ENCODE peak calls at places on chromosomes 4 and X, in ten cellular contexts. Y is EH; J is stimulated activated effector memory CD8-positive, alpha-beta T cell treated with anti-CD3 and anti-CD28 coated beads, Interleukin-12 subunit alpha, Interleukin-12 subunit beta, amount 100 ng/mL, for 72 hours; C is retina; T is neural crest cell; U is nucleus accumbens; K is erythroblast; Z is EL; I is left ventricle myocardium superior; D is cardiac muscle cell. P is an unnamed sample.

GRCh38 chrX:53474707-53475106 is 40.5 kb upstream of the HSD17B10 start:
- DNase-seq in I (no peak), Y (no peak), J (no peak), D (no peak), C (no peak), K (no peak), U (no peak), Z (no peak), T (no peak), P (no peak)

GRCh38 chr4:74400395-74400794 is 35.5 kb downstream of the EREG start:
- DNase-seq in T (no peak), U (no peak), Y (no peak), I (no peak), D (no peak), C (no peak), K (no peak), J (no peak), Z (no peak), P (no peak)

GRCh38 chrX:76148753-76149152 is 24.1 kb upstream of the PBDC1 start:
- DNase-seq in I (peak; percentile 20), Z (peak; percentile 34), Y (peak; percentile 42), J (peak; percentile 55), K (peak; percentile 70), T (peak; percentile 2), U (no peak), D (peak; percentile 26), C (peak; percentile 74), P (peak; percentile 17)

GRCh38 chr4:126526335-126526734 is 1106.4 kb upstream of the INTU start:
- DNase-seq in U (no peak), T (no peak), K (no peak), C (no peak), I (no peak), Z (no peak), Y (peak; percentile 1), J (no peak), D (no peak), P (no peak)

GRCh38 chr4:150769235-150769634 is 187.3 kb downstream of the MAB21L2 start:
- DNase-seq in D (no peak), I (no peak), K (peak; percentile 44), C (no peak), Z (peak; percentile 79), T (no peak), Y (peak; percentile 85), U (no peak), J (no peak), P (peak; percentile 71)

GRCh38 chrX:335758-336155 is 17.2 kb upstream of the GTPBP6 start:
- DNase-seq in Z (no peak), U (no peak), C (no peak), J (no peak), Y (no peak), I (peak; percentile 16), K (no peak), T (no peak), D (no peak), P (no peak)

GRCh38 chr4:47525154-47525819 is 40.2 kb downstream of the ATP10D start:
- DNase-seq in T (no peak), U (no peak), K (no peak), D (no peak), J (no peak), Y (peak; percentile 96), Z (peak; percentile 94), C (no peak), I (no peak), P (peak; percentile 88)

GRCh38 chrX:290476-291166 is 9.4 kb downstream of the PLCXD1 start:
- DNase-seq in Y (no peak), I (peak; percentile 11), K (no peak), J (no peak), C (no peak), Z (no peak), D (no peak), T (no peak), U (no peak), P (no peak)

GRCh38 chr4:155179216-155179615 is 29.2 kb upstream of the NPY2R start:
- DNase-seq in U (no peak), I (no peak), J (no peak), K (no peak), D (no peak), C (no peak), Z (no peak), T (no peak), Y (no peak), P (peak; percentile 46)

P was measured in epithelial cell of esophagus.